ENCODE peak calls at places on chromosome X, in ten cellular contexts. R is AG10803; E is stomach; G is H4; Q is cardiac fibroblast; L is HT-29; K is effector memory CD8-positive, alpha-beta T cell; H is GM19239; I is WTC11; M is dermis blood vessel endothelial cell. U is an unnamed sample.

GRCh38 chrX:136892412-136892811 is 11.9 kb upstream of the RBMX start:
- DNase-seq in R (no peak), L (no peak), Q (no peak), G (no peak), M (no peak), I (no peak), H (no peak), K (no peak), E (no peak), U (no peak)

GRCh38 chrX:96985046-96985445 is 101.3 kb downstream of the RPA4 start:
- DNase-seq in H (no peak), M (no peak), K (no peak), I (no peak), Q (no peak), L (no peak), R (no peak), G (no peak), E (no peak), U (no peak)

GRCh38 chrX:150933945-150934350 is 35.5 kb upstream of the CD99L2 start:
- DNase-seq in R (peak; percentile 75), H (no peak), Q (no peak), E (no peak), G (no peak), L (no peak), I (no peak), M (no peak), K (no peak), U (no peak)

GRCh38 chrX:11117751-11118150 is 6.6 kb downstream of the HCCS start:
- DNase-seq in H (no peak), M (no peak), G (no peak), L (no peak), I (no peak), K (no peak), Q (no peak), R (no peak), E (no peak), U (no peak)

GRCh38 chrX:116272328-116272727 is 101.8 kb downstream of the AGTR2 start:
- DNase-seq in L (peak; percentile 69), I (no peak), M (no peak), H (no peak), E (no peak), K (no peak), R (peak; percentile 95), G (peak; percentile 92), Q (peak; percentile 95), U (no peak)

GRCh38 chrX:120517936-120518335 is 42.8 kb downstream of the CUL4B start:
- DNase-seq in Q (peak; percentile 59), H (no peak), L (no peak), G (no peak), R (peak; percentile 62), E (no peak), K (no peak), I (no peak), M (peak; percentile 75), U (no peak)

GRCh38 chrX:146243071-146243470 is 425.4 kb downstream of the SLITRK2 start:
- DNase-seq in L (no peak), H (no peak), I (no peak), G (peak; percentile 3), M (no peak), Q (no peak), E (no peak), K (no peak), R (no peak), U (no peak)

GRCh38 chrX:133215017-133215416 is 3.1 kb downstream of the TFDP3 start:
- DNase-seq in Q (no peak), E (no peak), H (no peak), K (no peak), G (no peak), L (no peak), M (no peak), I (no peak), R (no peak), U (no peak)

GRCh38 chrX:116726806-116727205 is 264.0 kb upstream of the CT83 start:
- DNase-seq in G (no peak), Q (no peak), M (no peak), I (peak; percentile 9), E (no peak), L (no peak), R (no peak), K (no peak), H (no peak), U (no peak)

GRCh38 chrX:39814391-39814790 is 283.4 kb downstream of the BCOR start:
- DNase-seq in L (peak; percentile 32), I (no peak), H (no peak), Q (peak; percentile 41), G (no peak), K (peak; percentile 29), E (no peak), R (peak; percentile 23), M (peak; percentile 58), U (peak; percentile 0)

GRCh38 chrX:116342903-116343302 is 93.5 kb upstream of the SLC6A14 start:
- DNase-seq in K (no peak), M (no peak), G (no peak), L (no peak), Q (peak; percentile 20), H (no peak), R (no peak), E (no peak), I (no peak), U (no peak)

GRCh38 chrX:17078031-17078730 is 131.7 kb downstream of the REPS2 start:
- DNase-seq in I (no peak), H (no peak), K (no peak), L (peak; percentile 28), R (peak; percentile 58), Q (no peak), G (peak; percentile 8), M (peak; percentile 35), E (no peak), U (no peak)

GRCh38 chrX:21487832-21488231 is 113.6 kb downstream of the CNKSR2 start:
- DNase-seq in K (no peak), L (peak; percentile 56), H (no peak), M (peak; percentile 64), I (no peak), Q (peak; percentile 0), G (peak; percentile 13), R (no peak), E (no peak), U (peak; percentile 66)

GRCh38 chrX:16671005-16671404 is 21.0 kb downstream of the S100G start:
- DNase-seq in L (peak; percentile 65), R (peak; percentile 76), Q (peak; percentile 75), H (peak; percentile 3), K (no peak), G (peak; percentile 28), E (no peak), I (no peak), M (peak; percentile 75), U (no peak)

U was measured in NCI-H1930.